ENCODE peak calls at places on chromosomes 12 and 14, in four cellular contexts. S is bronchial epithelial cell, U is AG04449, E is psoas muscle. P is an unnamed sample.

GRCh38 chr12:6963741-6964446 is 6.6 kb downstream of the PHB2 start:
- DNase-seq in U (no peak), S (no peak), E (peak), P (no peak)

GRCh38 chr12:105084251-105085250 is at the start of gene ALDH1L2:
- DNase-seq in U (no peak), E (peak), S (peak), P (no peak)

GRCh38 chr12:24231298-24231697 is 281.8 kb upstream of the SOX5 start:
- DNase-seq in E (no peak), S (no peak), U (no peak), P (no peak)

GRCh38 chr12:29148958-29149690 is at the start of gene FAR2:
- DNase-seq in S (peak), U (no peak), E (peak), P (no peak)

GRCh38 chr12:101802486-101802885 is 28.3 kb downstream of the GNPTAB start:
- DNase-seq in E (no peak), U (no peak), S (no peak), P (no peak)

GRCh38 chr12:12201274-12201758 is 65.5 kb downstream of the LRP6 start:
- DNase-seq in E (no peak), U (no peak), S (no peak), P (no peak)

GRCh38 chr14:22471545-22472121 is 117.4 kb downstream of the DAD1 start:
- DNase-seq in U (no peak), E (no peak), S (peak), P (no peak)

GRCh38 chr12:32756476-32757158 is 920 bp upstream of the YARS2 start:
- DNase-seq in S (no peak), U (no peak), E (no peak), P (no peak)

GRCh38 chr12:105226219-105226618 is 9.8 kb downstream of the APPL2 start:
- DNase-seq in U (peak), S (no peak), E (peak), P (no peak)

GRCh38 chr12:108419949-108420348 is 80.8 kb upstream of the CMKLR1 start:
- DNase-seq in E (no peak), U (no peak), S (no peak), P (no peak)

GRCh38 chr12:91127751-91128150 is 16.5 kb upstream of the LUM start:
- DNase-seq in U (no peak), S (peak), E (no peak), P (peak)

GRCh38 chr12:30457621-30458289 is 237.9 kb downstream of the IPO8 start:
- DNase-seq in E (no peak), S (peak), U (peak), P (no peak)

GRCh38 chr14:69959136-69959535 is 79.9 kb downstream of the SMOC1 start:
- DNase-seq in U (no peak), E (no peak), S (no peak), P (no peak)

GRCh38 chr14:69953266-69953905 is 74.2 kb downstream of the SMOC1 start:
- DNase-seq in S (no peak), U (no peak), E (no peak), P (no peak)

GRCh38 chr14:69956970-69957369 is 77.8 kb downstream of the SMOC1 start:
- DNase-seq in E (no peak), U (no peak), S (no peak), P (no peak)

GRCh38 chr14:69957986-69958385 is 78.8 kb downstream of the SMOC1 start:
- DNase-seq in S (no peak), E (no peak), U (no peak), P (no peak)

GRCh38 chr14:69955855-69956567 is 76.8 kb downstream of the SMOC1 start:
- DNase-seq in S (no peak), U (no peak), E (no peak), P (no peak)
- TF ChIP-seq CTCF in S (no peak), U (no peak), E (no peak), P (no peak)

DNA sequence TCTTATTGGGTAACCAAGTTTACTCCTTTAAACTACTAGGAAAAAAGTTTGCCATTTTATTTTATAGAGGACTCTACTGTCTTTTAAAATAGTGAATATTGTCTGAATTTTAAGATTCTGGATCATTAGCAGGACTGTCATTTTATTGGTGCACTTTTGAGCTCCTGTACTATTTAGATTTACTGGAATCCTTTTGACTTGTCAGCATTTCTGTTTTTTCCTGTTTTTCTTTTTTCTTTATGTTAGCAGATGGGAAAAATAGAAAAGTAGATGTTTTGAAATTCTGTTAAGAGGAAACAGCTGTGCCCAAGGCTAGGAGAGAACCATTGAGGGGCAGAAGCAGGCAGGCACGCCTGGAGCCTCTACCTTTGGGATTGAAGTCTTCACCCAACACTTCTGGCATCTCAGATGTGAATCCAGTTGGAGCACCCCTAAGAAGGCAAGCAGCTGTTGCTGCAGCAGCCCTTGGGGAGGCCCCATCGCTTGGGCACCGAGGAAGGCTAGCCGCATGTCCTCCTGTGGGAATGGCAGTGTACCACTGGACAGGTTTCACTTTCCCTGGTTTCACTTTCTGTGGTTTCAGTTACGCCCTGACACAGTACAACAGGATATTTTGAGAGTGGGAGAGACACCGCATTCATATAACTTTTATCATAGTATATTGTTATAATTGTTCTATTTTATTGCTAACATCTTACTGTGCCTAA is 11.5 kb downstream of the RIMKLB start:
- DNase-seq in S (peak), U (no peak), E (peak), P (no peak)
- H3K4me3 ChIP-seq in S (peak), U (no peak), E (peak), P (peak)

GRCh38 chr12:61538951-61539350 is 721.3 kb upstream of the USP15 start:
- DNase-seq in E (no peak), S (peak), U (no peak), P (no peak)
- TF ChIP-seq CTCF in E (no peak), S (no peak), U (no peak), P (peak)

DNA sequence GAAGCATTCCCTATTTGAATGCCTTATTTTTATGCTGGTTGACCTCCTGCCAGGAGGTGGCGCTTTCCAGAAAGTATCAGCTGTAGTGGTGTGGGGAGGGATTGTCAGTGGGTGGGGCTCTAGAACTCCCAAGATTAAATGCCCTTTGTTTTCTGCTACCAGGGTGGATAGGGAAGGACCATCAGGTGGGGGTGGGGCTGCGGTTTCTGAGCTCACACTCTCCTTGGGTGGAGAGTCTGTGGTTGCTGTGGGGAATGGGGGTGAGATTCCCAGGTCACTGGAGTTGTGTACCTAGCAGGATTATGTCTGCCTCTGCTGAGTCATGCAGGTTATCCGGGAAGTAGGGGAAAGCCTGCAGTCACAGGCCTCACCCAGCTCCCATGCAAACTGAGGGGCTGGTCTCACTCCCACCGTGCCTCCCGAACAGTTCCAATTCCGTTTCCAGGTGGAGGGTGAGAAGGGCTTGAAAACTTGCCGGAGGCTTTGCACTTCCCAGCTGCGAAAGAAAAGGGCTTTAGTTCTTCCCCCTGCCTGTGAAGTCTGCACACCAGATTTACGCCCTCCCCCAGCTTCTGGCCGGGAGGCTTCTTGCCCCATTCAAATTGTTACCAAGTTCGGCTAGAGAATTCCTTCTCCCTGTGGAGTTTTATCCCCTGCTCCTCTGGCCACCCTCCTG is 68.4 kb downstream of the ALG10B start:
- DNase-seq in E (no peak), U (no peak), S (peak), P (no peak)
- H3K4me3 ChIP-seq in E (no peak), U (no peak), S (no peak), P (no peak)

GRCh38 chr14:102878970-102879460 is 43.4 kb upstream of the AMN start:
- DNase-seq in E (no peak), U (no peak), S (peak), P (no peak)
- TF ChIP-seq CTCF in E (no peak), U (no peak), S (no peak), P (no peak)

GRCh38 chr14:89302396-89302950 is 114.6 kb downstream of the FOXN3 start:
- DNase-seq in U (no peak), S (no peak), E (no peak), P (no peak)

GRCh38 chr14:89304972-89305703 is 111.9 kb downstream of the FOXN3 start:
- DNase-seq in S (peak), E (peak), U (no peak), P (no peak)

GRCh38 chr14:89299587-89299986 is 117.4 kb downstream of the FOXN3 start:
- DNase-seq in S (no peak), E (no peak), U (no peak), P (no peak)

GRCh38 chr14:89307409-89307808 is 109.6 kb downstream of the FOXN3 start:
- DNase-seq in E (no peak), U (no peak), S (no peak), P (no peak)

GRCh38 chr14:89303452-89304435 is 113.3 kb downstream of the FOXN3 start:
- DNase-seq in U (peak), S (peak), E (peak), P (peak)
- H3K4me3 ChIP-seq in U (peak), S (no peak), E (peak), P (no peak)

DNA sequence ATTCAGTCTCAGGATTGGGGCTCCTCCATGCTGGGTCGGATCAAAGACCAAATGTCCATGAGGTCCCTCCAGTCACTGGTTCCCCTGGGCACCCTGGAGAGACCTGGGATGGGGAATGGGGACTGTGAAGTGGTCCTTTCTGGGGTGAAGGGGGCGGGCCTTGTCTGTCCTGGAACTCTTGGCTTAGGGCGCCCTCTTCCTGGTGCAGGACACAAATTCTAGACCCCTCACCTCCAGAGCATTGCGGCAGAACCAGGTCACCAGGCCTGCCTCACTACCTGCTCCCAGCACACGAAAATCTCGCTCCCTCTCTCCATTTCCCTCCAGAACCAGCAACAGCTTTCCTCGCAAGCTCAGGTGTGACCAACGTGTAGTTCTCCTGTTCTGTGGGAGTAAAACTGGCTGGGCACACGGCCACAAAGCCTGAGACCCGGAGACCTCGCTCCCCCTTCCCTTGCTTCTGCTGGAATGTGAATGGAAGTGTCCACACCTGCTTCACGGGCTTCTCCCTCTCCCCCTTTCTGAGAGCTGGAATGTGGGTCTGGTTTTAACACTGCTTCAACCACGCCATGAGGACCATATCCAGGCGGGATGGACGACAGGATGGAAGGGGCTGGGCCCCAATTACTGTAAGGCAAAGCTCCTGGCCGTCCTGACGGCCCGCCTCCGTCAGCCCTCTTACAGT is 112.7 kb downstream of the SCARB1 start:
- DNase-seq in U (no peak), S (no peak), E (no peak), P (no peak)
- TF ChIP-seq CTCF in U (peak), S (no peak), E (no peak), P (peak)

DNA sequence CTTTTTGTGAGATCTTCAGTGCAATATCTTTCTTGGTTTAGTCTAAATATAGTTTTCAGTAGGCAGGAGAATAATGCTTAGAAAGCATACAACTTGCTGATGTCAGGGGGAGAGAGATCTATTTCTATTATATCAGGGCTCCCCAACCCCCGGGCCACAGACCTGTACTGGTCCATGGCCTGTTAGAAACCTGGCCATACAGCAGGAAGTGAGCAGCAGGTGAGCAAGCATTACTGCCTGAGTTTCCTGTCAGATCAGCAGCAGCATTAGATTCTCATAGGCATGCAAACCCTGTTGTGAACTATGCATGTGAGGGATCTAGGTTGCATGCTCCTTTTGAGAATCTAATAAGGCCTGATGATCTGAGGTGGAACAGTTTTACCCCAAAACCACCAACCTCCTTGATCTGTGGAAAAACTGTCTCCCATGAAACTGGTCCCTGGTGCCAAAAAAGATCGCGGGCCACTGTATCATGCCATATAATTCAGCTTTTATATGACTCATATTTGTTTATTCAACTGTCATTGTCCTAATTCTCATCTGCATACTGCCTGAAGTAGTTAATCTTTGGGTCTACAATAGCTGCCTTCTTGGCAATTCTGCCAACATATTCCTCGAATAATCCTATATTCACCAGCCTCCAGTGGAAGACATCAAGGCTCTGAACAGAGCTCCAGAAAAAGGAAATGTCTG is 163.6 kb upstream of the DYRK2 start:
- DNase-seq in S (peak), E (no peak), U (no peak), P (no peak)
- H3K4me3 ChIP-seq in S (no peak), E (no peak), U (no peak), P (no peak)

P was measured in epithelial cell of proximal tubule.